ENCODE peak calls at places on chromosomes 2 and 18, in four cellular contexts. H, B, U and C are unnamed samples.

GRCh38 chr2:173326806-173327205 is 27.9 kb upstream of the CDCA7 start:
- DNase-seq in H (no peak), B (no peak), U (no peak), C (no peak)

GRCh38 chr2:208984376-208985100 is 439.3 kb upstream of the MAP2 start:
- DNase-seq in B (no peak), H (no peak), U (no peak), C (no peak)

GRCh38 chr2:27182346-27182745 is 29.5 kb upstream of the ATRAID start:
- DNase-seq in U (no peak), B (no peak), H (no peak), C (no peak)

GRCh38 chr2:102540882-102541281 is 67.9 kb downstream of the SLC9A4 start:
- DNase-seq in B (no peak), U (no peak), H (no peak), C (no peak)

GRCh38 chr2:3581367-3582262 is 6.6 kb downstream of the RPS7 start:
- DNase-seq in H (no peak), B (no peak), U (no peak), C (no peak)

GRCh38 chr2:107633580-107634147 is 193.0 kb upstream of the RGPD4 start:
- DNase-seq in U (no peak), H (no peak), B (no peak), C (no peak)

GRCh38 chr2:230172156-230172555 is 47.6 kb downstream of the SP110 start:
- DNase-seq in H (no peak), U (no peak), B (no peak), C (no peak)

GRCh38 chr2:215812966-215813365 is 200.4 kb downstream of the MREG start:
- DNase-seq in H (no peak), B (no peak), U (no peak), C (no peak)

GRCh38 chr2:69754633-69755032 is 12.7 kb downstream of the ANXA4 start:
- DNase-seq in U (no peak), H (no peak), B (no peak), C (no peak)

GRCh38 chr2:126513033-126513432 is 142.9 kb upstream of the GYPC start:
- DNase-seq in U (no peak), B (no peak), H (no peak), C (no peak)

GRCh38 chr2:139544452-139544851 is 764.3 kb upstream of the NXPH2 start:
- DNase-seq in H (no peak), B (no peak), U (no peak), C (no peak)

GRCh38 chr2:240573071-240573515 is 4.8 kb downstream of the RNPEPL1 start:
- DNase-seq in U (no peak), H (no peak), B (no peak), C (no peak)

GRCh38 chr2:9002637-9003365 is 683 bp downstream of the MBOAT2 start:
- DNase-seq in U (no peak), H (no peak), B (no peak), C (no peak)

GRCh38 chr2:120858361-120858760 is 122.7 kb downstream of the GLI2 start:
- DNase-seq in U (peak), B (no peak), H (no peak), C (no peak)

GRCh38 chr2:16327311-16327710 is 338.3 kb downstream of the CYRIA start:
- DNase-seq in H (no peak), U (no peak), B (no peak), C (no peak)

GRCh38 chr2:5849596-5849995 is 157.4 kb downstream of the SOX11 start:
- DNase-seq in B (no peak), H (no peak), U (no peak), C (no peak)

GRCh38 chr2:96113951-96114350 is 2.4 kb downstream of the ADRA2B start:
- DNase-seq in B (no peak), H (no peak), U (no peak), C (no peak)

GRCh38 chr2:168797286-168797655 is 5.2 kb upstream of the NOSTRIN start:
- DNase-seq in U (no peak), B (no peak), H (no peak), C (no peak)

GRCh38 chr2:172735646-172736418 is at the start of gene RAPGEF4:
- DNase-seq in B (no peak), H (no peak), U (no peak), C (no peak)

GRCh38 chr18:3154214-3154613 is 65.6 kb downstream of the MYOM1 start:
- DNase-seq in B (no peak), H (no peak), U (no peak), C (no peak)

GRCh38 chr2:238527565-238527964 is 100.8 kb downstream of the ASB1 start:
- DNase-seq in B (no peak), U (no peak), H (no peak), C (no peak)

GRCh38 chr2:28902584-28902983 is 8.1 kb downstream of the WDR43 start:
- DNase-seq in U (no peak), B (no peak), H (no peak), C (no peak)

GRCh38 chr2:171411214-171411613 is 22.6 kb downstream of the METTL8 start:
- DNase-seq in H (no peak), U (no peak), B (no peak), C (no peak)

GRCh38 chr2:156445311-156446218 is 9.4 kb downstream of the GPD2 start:
- DNase-seq in B (no peak), U (no peak), H (no peak), C (no peak)

GRCh38 chr2:186919272-186919671 is 70.3 kb upstream of the ZSWIM2 start:
- DNase-seq in U (no peak), H (no peak), B (no peak), C (no peak)

GRCh38 chr2:61210332-61210981 is 48.5 kb downstream of the C2orf74 start:
- DNase-seq in H (no peak), U (no peak), B (no peak), C (no peak)

GRCh38 chr2:5368263-5368662 is 323.9 kb upstream of the SOX11 start:
- DNase-seq in U (no peak), B (no peak), H (no peak), C (no peak)

GRCh38 chr2:113164234-113164929 is 9.4 kb upstream of the PSD4 start:
- DNase-seq in H (no peak), B (no peak), U (no peak), C (no peak)

GRCh38 chr2:157281316-157281715 is 23.8 kb downstream of the GALNT5 start:
- DNase-seq in B (no peak), U (no peak), H (no peak), C (no peak)

GRCh38 chr18:10661333-10661732 is 135.5 kb downstream of the NAPG start:
- DNase-seq in B (no peak), U (no peak), H (no peak), C (no peak)

GRCh38 chr2:191611614-191612013 is 66.3 kb upstream of the NABP1 start:
- DNase-seq in B (no peak), H (no peak), U (peak), C (no peak)

GRCh38 chr2:72316774-72317173 is 169.1 kb upstream of the CYP26B1 start:
- DNase-seq in U (no peak), B (no peak), H (no peak), C (no peak)

GRCh38 chr2:38076250-38076709 is 329 bp upstream of the CYP1B1 start:
- DNase-seq in B (no peak), U (no peak), H (peak), C (peak)

GRCh38 chr2:161004379-161004778 is 155.8 kb upstream of the TANK start:
- DNase-seq in H (no peak), B (no peak), U (no peak), C (no peak)

GRCh38 chr2:200451506-200451905 is 58.4 kb downstream of the KCTD18 start:
- DNase-seq in U (no peak), B (no peak), H (no peak), C (no peak)

GRCh38 chr2:136319651-136320050 is 201.7 kb upstream of the CXCR4 start:
- DNase-seq in U (no peak), B (no peak), H (no peak), C (no peak)

GRCh38 chr2:47344890-47345583 is 57.9 kb upstream of the MSH2 start:
- DNase-seq in H (no peak), B (no peak), U (peak), C (no peak)